ENCODE peak calls at places on chromosomes 1 and 21, in ten cellular contexts. One of them, this sample, is unnamed.

GRCh38 chr1:17258758-17259130 is 9.8 kb downstream of the PADI3 start:
- DNase-seq in NCI-H446 treated with DMSO at 0.1 percent for 48 hours: no peak
- DNase-seq in NK-92 treated with Interleukin-12 subunit alpha and Interleukin-12 subunit beta, amount 100 ng/mL, for 24 hours: no peak
- DNase-seq in body of pancreas: no peak
- DNase-seq in NCI-H1417: no peak
- DNase-seq in Caco-2: no peak
- DNase-seq in stimulated activated CD8-positive, alpha-beta memory T cell treated with anti-CD3 and anti-CD28 coated beads, Interleukin-2, amount 100 ng/mL, for 1 hour: no peak
- DNase-seq in SJSA1: no peak
- DNase-seq in stimulated activated CD4-positive, alpha-beta T cell treated with anti-CD3 and anti-CD28 coated beads, TNF-alpha, amount 100 ng/mL, for 4 hours: no peak
- DNase-seq in ACHN: no peak
- DNase-seq in this sample: no peak

GRCh38 chr21:33185852-33186251 is 43.9 kb upstream of the IFNAR2 start:
- DNase-seq in NCI-H446 treated with DMSO at 0.1 percent for 48 hours: no peak
- DNase-seq in NK-92 treated with Interleukin-12 subunit alpha and Interleukin-12 subunit beta, amount 100 ng/mL, for 24 hours: no peak
- DNase-seq in body of pancreas: no peak
- DNase-seq in NCI-H1417: no peak
- DNase-seq in Caco-2: no peak
- DNase-seq in stimulated activated CD8-positive, alpha-beta memory T cell treated with anti-CD3 and anti-CD28 coated beads, Interleukin-2, amount 100 ng/mL, for 1 hour: no peak
- DNase-seq in SJSA1: no peak
- DNase-seq in stimulated activated CD4-positive, alpha-beta T cell treated with anti-CD3 and anti-CD28 coated beads, TNF-alpha, amount 100 ng/mL, for 4 hours: no peak
- DNase-seq in ACHN: no peak
- DNase-seq in this sample: no peak

GRCh38 chr1:67831850-67832513 is 1.3 kb downstream of the GNG12 start:
- DNase-seq in NCI-H446 treated with DMSO at 0.1 percent for 48 hours: peak; percentile 44
- DNase-seq in NK-92 treated with Interleukin-12 subunit alpha and Interleukin-12 subunit beta, amount 100 ng/mL, for 24 hours: no peak
- DNase-seq in body of pancreas: peak; percentile 53
- DNase-seq in NCI-H1417: peak; percentile 17
- DNase-seq in Caco-2: peak; percentile 29
- DNase-seq in stimulated activated CD8-positive, alpha-beta memory T cell treated with anti-CD3 and anti-CD28 coated beads, Interleukin-2, amount 100 ng/mL, for 1 hour: no peak
- DNase-seq in SJSA1: peak; percentile 78
- DNase-seq in stimulated activated CD4-positive, alpha-beta T cell treated with anti-CD3 and anti-CD28 coated beads, TNF-alpha, amount 100 ng/mL, for 4 hours: no peak
- DNase-seq in ACHN: peak; percentile 70
- DNase-seq in this sample: peak; percentile 66

GRCh38 chr1:158007949-158008386 is 14.5 kb downstream of the KIRREL1 start:
- DNase-seq in NCI-H446 treated with DMSO at 0.1 percent for 48 hours: no peak
- DNase-seq in NK-92 treated with Interleukin-12 subunit alpha and Interleukin-12 subunit beta, amount 100 ng/mL, for 24 hours: no peak
- DNase-seq in body of pancreas: no peak
- DNase-seq in NCI-H1417: no peak
- DNase-seq in Caco-2: no peak
- DNase-seq in stimulated activated CD8-positive, alpha-beta memory T cell treated with anti-CD3 and anti-CD28 coated beads, Interleukin-2, amount 100 ng/mL, for 1 hour: no peak
- DNase-seq in SJSA1: no peak
- DNase-seq in stimulated activated CD4-positive, alpha-beta T cell treated with anti-CD3 and anti-CD28 coated beads, TNF-alpha, amount 100 ng/mL, for 4 hours: no peak
- DNase-seq in ACHN: no peak
- DNase-seq in this sample: no peak

GRCh38 chr1:247386695-247387094 is 29.3 kb upstream of the NLRP3 start:
- DNase-seq in NCI-H446 treated with DMSO at 0.1 percent for 48 hours: no peak
- DNase-seq in NK-92 treated with Interleukin-12 subunit alpha and Interleukin-12 subunit beta, amount 100 ng/mL, for 24 hours: no peak
- DNase-seq in body of pancreas: no peak
- DNase-seq in NCI-H1417: no peak
- DNase-seq in Caco-2: no peak
- DNase-seq in stimulated activated CD8-positive, alpha-beta memory T cell treated with anti-CD3 and anti-CD28 coated beads, Interleukin-2, amount 100 ng/mL, for 1 hour: no peak
- DNase-seq in SJSA1: no peak
- DNase-seq in stimulated activated CD4-positive, alpha-beta T cell treated with anti-CD3 and anti-CD28 coated beads, TNF-alpha, amount 100 ng/mL, for 4 hours: no peak
- DNase-seq in ACHN: no peak
- DNase-seq in this sample: no peak

GRCh38 chr21:36563301-36563926 is 83.5 kb upstream of the CLDN14 start:
- DNase-seq in NCI-H446 treated with DMSO at 0.1 percent for 48 hours: no peak
- DNase-seq in NK-92 treated with Interleukin-12 subunit alpha and Interleukin-12 subunit beta, amount 100 ng/mL, for 24 hours: no peak
- DNase-seq in body of pancreas: no peak
- DNase-seq in NCI-H1417: no peak
- DNase-seq in Caco-2: no peak
- DNase-seq in stimulated activated CD8-positive, alpha-beta memory T cell treated with anti-CD3 and anti-CD28 coated beads, Interleukin-2, amount 100 ng/mL, for 1 hour: no peak
- DNase-seq in SJSA1: no peak
- DNase-seq in stimulated activated CD4-positive, alpha-beta T cell treated with anti-CD3 and anti-CD28 coated beads, TNF-alpha, amount 100 ng/mL, for 4 hours: no peak
- DNase-seq in ACHN: no peak
- DNase-seq in this sample: no peak

GRCh38 chr1:110634455-110635281 is 28.5 kb upstream of the KCNA2 start:
- DNase-seq in NCI-H446 treated with DMSO at 0.1 percent for 48 hours: peak; percentile 93
- DNase-seq in NK-92 treated with Interleukin-12 subunit alpha and Interleukin-12 subunit beta, amount 100 ng/mL, for 24 hours: peak; percentile 31
- DNase-seq in body of pancreas: peak; percentile 83
- DNase-seq in NCI-H1417: no peak
- DNase-seq in Caco-2: no peak
- DNase-seq in stimulated activated CD8-positive, alpha-beta memory T cell treated with anti-CD3 and anti-CD28 coated beads, Interleukin-2, amount 100 ng/mL, for 1 hour: peak; percentile 33
- DNase-seq in SJSA1: no peak
- DNase-seq in stimulated activated CD4-positive, alpha-beta T cell treated with anti-CD3 and anti-CD28 coated beads, TNF-alpha, amount 100 ng/mL, for 4 hours: peak; percentile 36
- DNase-seq in ACHN: peak; percentile 22
- DNase-seq in this sample: peak; percentile 68

GRCh38 chr1:26696645-26697440 is 1.0 kb downstream of the ARID1A start:
- DNase-seq in NCI-H446 treated with DMSO at 0.1 percent for 48 hours: no peak
- DNase-seq in NK-92 treated with Interleukin-12 subunit alpha and Interleukin-12 subunit beta, amount 100 ng/mL, for 24 hours: peak; percentile 71
- DNase-seq in body of pancreas: peak; percentile 50
- DNase-seq in NCI-H1417: no peak
- DNase-seq in Caco-2: peak; percentile 52
- DNase-seq in stimulated activated CD8-positive, alpha-beta memory T cell treated with anti-CD3 and anti-CD28 coated beads, Interleukin-2, amount 100 ng/mL, for 1 hour: peak; percentile 54
- DNase-seq in SJSA1: no peak
- DNase-seq in stimulated activated CD4-positive, alpha-beta T cell treated with anti-CD3 and anti-CD28 coated beads, TNF-alpha, amount 100 ng/mL, for 4 hours: peak; percentile 64
- DNase-seq in ACHN: no peak
- DNase-seq in this sample: peak; percentile 26

GRCh38 chr1:41073971-41074370 is 52.4 kb upstream of the SLFNL1 start:
- DNase-seq in NCI-H446 treated with DMSO at 0.1 percent for 48 hours: no peak
- DNase-seq in NK-92 treated with Interleukin-12 subunit alpha and Interleukin-12 subunit beta, amount 100 ng/mL, for 24 hours: no peak
- DNase-seq in body of pancreas: no peak
- DNase-seq in NCI-H1417: no peak
- DNase-seq in Caco-2: no peak
- DNase-seq in stimulated activated CD8-positive, alpha-beta memory T cell treated with anti-CD3 and anti-CD28 coated beads, Interleukin-2, amount 100 ng/mL, for 1 hour: no peak
- DNase-seq in SJSA1: no peak
- DNase-seq in stimulated activated CD4-positive, alpha-beta T cell treated with anti-CD3 and anti-CD28 coated beads, TNF-alpha, amount 100 ng/mL, for 4 hours: no peak
- DNase-seq in ACHN: peak; percentile 26
- DNase-seq in this sample: no peak

GRCh38 chr1:154992721-154993571 is 440 bp upstream of the LENEP start:
- DNase-seq in NCI-H446 treated with DMSO at 0.1 percent for 48 hours: no peak
- DNase-seq in NK-92 treated with Interleukin-12 subunit alpha and Interleukin-12 subunit beta, amount 100 ng/mL, for 24 hours: no peak
- DNase-seq in body of pancreas: no peak
- DNase-seq in NCI-H1417: no peak
- DNase-seq in Caco-2: peak; percentile 30
- DNase-seq in stimulated activated CD8-positive, alpha-beta memory T cell treated with anti-CD3 and anti-CD28 coated beads, Interleukin-2, amount 100 ng/mL, for 1 hour: no peak
- DNase-seq in SJSA1: no peak
- DNase-seq in stimulated activated CD4-positive, alpha-beta T cell treated with anti-CD3 and anti-CD28 coated beads, TNF-alpha, amount 100 ng/mL, for 4 hours: no peak
- DNase-seq in ACHN: peak; percentile 57
- DNase-seq in this sample: peak; percentile 19

GRCh38 chr1:18396247-18396646 is 84.5 kb upstream of the KLHDC7A start:
- DNase-seq in NCI-H446 treated with DMSO at 0.1 percent for 48 hours: peak; percentile 32
- DNase-seq in NK-92 treated with Interleukin-12 subunit alpha and Interleukin-12 subunit beta, amount 100 ng/mL, for 24 hours: no peak
- DNase-seq in body of pancreas: no peak
- DNase-seq in NCI-H1417: no peak
- DNase-seq in Caco-2: no peak
- DNase-seq in stimulated activated CD8-positive, alpha-beta memory T cell treated with anti-CD3 and anti-CD28 coated beads, Interleukin-2, amount 100 ng/mL, for 1 hour: no peak
- DNase-seq in SJSA1: no peak
- DNase-seq in stimulated activated CD4-positive, alpha-beta T cell treated with anti-CD3 and anti-CD28 coated beads, TNF-alpha, amount 100 ng/mL, for 4 hours: no peak
- DNase-seq in ACHN: peak; percentile 24
- DNase-seq in this sample: no peak

GRCh38 chr21:17583898-17584297 is 28.8 kb downstream of the BTG3 start:
- DNase-seq in NCI-H446 treated with DMSO at 0.1 percent for 48 hours: no peak
- DNase-seq in NK-92 treated with Interleukin-12 subunit alpha and Interleukin-12 subunit beta, amount 100 ng/mL, for 24 hours: no peak
- DNase-seq in body of pancreas: no peak
- DNase-seq in NCI-H1417: no peak
- DNase-seq in Caco-2: no peak
- DNase-seq in stimulated activated CD8-positive, alpha-beta memory T cell treated with anti-CD3 and anti-CD28 coated beads, Interleukin-2, amount 100 ng/mL, for 1 hour: no peak
- DNase-seq in SJSA1: no peak
- DNase-seq in stimulated activated CD4-positive, alpha-beta T cell treated with anti-CD3 and anti-CD28 coated beads, TNF-alpha, amount 100 ng/mL, for 4 hours: no peak
- DNase-seq in ACHN: no peak
- DNase-seq in this sample: no peak

GRCh38 chr1:206445861-206446495 is 24.3 kb upstream of the IKBKE start:
- DNase-seq in NCI-H446 treated with DMSO at 0.1 percent for 48 hours: peak; percentile 93
- DNase-seq in NK-92 treated with Interleukin-12 subunit alpha and Interleukin-12 subunit beta, amount 100 ng/mL, for 24 hours: no peak
- DNase-seq in body of pancreas: no peak
- DNase-seq in NCI-H1417: no peak
- DNase-seq in Caco-2: no peak
- DNase-seq in stimulated activated CD8-positive, alpha-beta memory T cell treated with anti-CD3 and anti-CD28 coated beads, Interleukin-2, amount 100 ng/mL, for 1 hour: no peak
- DNase-seq in SJSA1: no peak
- DNase-seq in stimulated activated CD4-positive, alpha-beta T cell treated with anti-CD3 and anti-CD28 coated beads, TNF-alpha, amount 100 ng/mL, for 4 hours: no peak
- DNase-seq in ACHN: no peak
- DNase-seq in this sample: no peak

GRCh38 chr21:19810779-19811178 is 1187.4 kb upstream of the NCAM2 start:
- DNase-seq in NCI-H446 treated with DMSO at 0.1 percent for 48 hours: no peak
- DNase-seq in NK-92 treated with Interleukin-12 subunit alpha and Interleukin-12 subunit beta, amount 100 ng/mL, for 24 hours: no peak
- DNase-seq in body of pancreas: no peak
- DNase-seq in NCI-H1417: no peak
- DNase-seq in Caco-2: no peak
- DNase-seq in stimulated activated CD8-positive, alpha-beta memory T cell treated with anti-CD3 and anti-CD28 coated beads, Interleukin-2, amount 100 ng/mL, for 1 hour: no peak
- DNase-seq in SJSA1: no peak
- DNase-seq in stimulated activated CD4-positive, alpha-beta T cell treated with anti-CD3 and anti-CD28 coated beads, TNF-alpha, amount 100 ng/mL, for 4 hours: no peak
- DNase-seq in ACHN: no peak
- DNase-seq in this sample: no peak

GRCh38 chr1:50959303-50959912 is 659 bp downstream of the FAF1 start:
- DNase-seq in NCI-H446 treated with DMSO at 0.1 percent for 48 hours: no peak
- DNase-seq in NK-92 treated with Interleukin-12 subunit alpha and Interleukin-12 subunit beta, amount 100 ng/mL, for 24 hours: peak; percentile 41
- DNase-seq in body of pancreas: no peak
- DNase-seq in NCI-H1417: peak; percentile 44
- DNase-seq in Caco-2: peak; percentile 24
- DNase-seq in stimulated activated CD8-positive, alpha-beta memory T cell treated with anti-CD3 and anti-CD28 coated beads, Interleukin-2, amount 100 ng/mL, for 1 hour: no peak
- DNase-seq in SJSA1: peak; percentile 53
- DNase-seq in stimulated activated CD4-positive, alpha-beta T cell treated with anti-CD3 and anti-CD28 coated beads, TNF-alpha, amount 100 ng/mL, for 4 hours: no peak
- DNase-seq in ACHN: peak; percentile 54
- DNase-seq in this sample: peak; percentile 23

GRCh38 chr1:114107474-114108175 is 46.0 kb downstream of the SYT6 start:
- DNase-seq in NCI-H446 treated with DMSO at 0.1 percent for 48 hours: no peak
- DNase-seq in NK-92 treated with Interleukin-12 subunit alpha and Interleukin-12 subunit beta, amount 100 ng/mL, for 24 hours: no peak
- DNase-seq in body of pancreas: no peak
- DNase-seq in NCI-H1417: no peak
- DNase-seq in Caco-2: peak; percentile 65
- DNase-seq in stimulated activated CD8-positive, alpha-beta memory T cell treated with anti-CD3 and anti-CD28 coated beads, Interleukin-2, amount 100 ng/mL, for 1 hour: no peak
- DNase-seq in SJSA1: no peak
- DNase-seq in stimulated activated CD4-positive, alpha-beta T cell treated with anti-CD3 and anti-CD28 coated beads, TNF-alpha, amount 100 ng/mL, for 4 hours: no peak
- DNase-seq in ACHN: no peak
- DNase-seq in this sample: peak; percentile 82

GRCh38 chr1:1780598-1781525 is 2.6 kb upstream of the NADK start:
- DNase-seq in NCI-H446 treated with DMSO at 0.1 percent for 48 hours: no peak
- DNase-seq in NK-92 treated with Interleukin-12 subunit alpha and Interleukin-12 subunit beta, amount 100 ng/mL, for 24 hours: no peak
- DNase-seq in body of pancreas: no peak
- DNase-seq in NCI-H1417: no peak
- DNase-seq in Caco-2: no peak
- DNase-seq in stimulated activated CD8-positive, alpha-beta memory T cell treated with anti-CD3 and anti-CD28 coated beads, Interleukin-2, amount 100 ng/mL, for 1 hour: no peak
- DNase-seq in SJSA1: no peak
- DNase-seq in stimulated activated CD4-positive, alpha-beta T cell treated with anti-CD3 and anti-CD28 coated beads, TNF-alpha, amount 100 ng/mL, for 4 hours: no peak
- DNase-seq in ACHN: no peak
- DNase-seq in this sample: no peak

GRCh38 chr1:229380514-229381160 is 37.8 kb upstream of the CCSAP start:
- DNase-seq in NCI-H446 treated with DMSO at 0.1 percent for 48 hours: no peak
- DNase-seq in NK-92 treated with Interleukin-12 subunit alpha and Interleukin-12 subunit beta, amount 100 ng/mL, for 24 hours: no peak
- DNase-seq in body of pancreas: no peak
- DNase-seq in NCI-H1417: no peak
- DNase-seq in Caco-2: no peak
- DNase-seq in stimulated activated CD8-positive, alpha-beta memory T cell treated with anti-CD3 and anti-CD28 coated beads, Interleukin-2, amount 100 ng/mL, for 1 hour: no peak
- DNase-seq in SJSA1: no peak
- DNase-seq in stimulated activated CD4-positive, alpha-beta T cell treated with anti-CD3 and anti-CD28 coated beads, TNF-alpha, amount 100 ng/mL, for 4 hours: no peak
- DNase-seq in ACHN: no peak
- DNase-seq in this sample: peak; percentile 90

GRCh38 chr1:176692431-176692830 is 229.5 kb downstream of the PAPPA2 start:
- DNase-seq in NCI-H446 treated with DMSO at 0.1 percent for 48 hours: peak; percentile 80
- DNase-seq in NK-92 treated with Interleukin-12 subunit alpha and Interleukin-12 subunit beta, amount 100 ng/mL, for 24 hours: no peak
- DNase-seq in body of pancreas: no peak
- DNase-seq in NCI-H1417: peak; percentile 96
- DNase-seq in Caco-2: no peak
- DNase-seq in stimulated activated CD8-positive, alpha-beta memory T cell treated with anti-CD3 and anti-CD28 coated beads, Interleukin-2, amount 100 ng/mL, for 1 hour: no peak
- DNase-seq in SJSA1: no peak
- DNase-seq in stimulated activated CD4-positive, alpha-beta T cell treated with anti-CD3 and anti-CD28 coated beads, TNF-alpha, amount 100 ng/mL, for 4 hours: no peak
- DNase-seq in ACHN: no peak
- DNase-seq in this sample: no peak

GRCh38 chr1:67771152-67771551 is 62.1 kb downstream of the GNG12 start:
- DNase-seq in NCI-H446 treated with DMSO at 0.1 percent for 48 hours: no peak
- DNase-seq in NK-92 treated with Interleukin-12 subunit alpha and Interleukin-12 subunit beta, amount 100 ng/mL, for 24 hours: no peak
- DNase-seq in body of pancreas: peak; percentile 74
- DNase-seq in NCI-H1417: no peak
- DNase-seq in Caco-2: no peak
- DNase-seq in stimulated activated CD8-positive, alpha-beta memory T cell treated with anti-CD3 and anti-CD28 coated beads, Interleukin-2, amount 100 ng/mL, for 1 hour: no peak
- DNase-seq in SJSA1: no peak
- DNase-seq in stimulated activated CD4-positive, alpha-beta T cell treated with anti-CD3 and anti-CD28 coated beads, TNF-alpha, amount 100 ng/mL, for 4 hours: no peak
- DNase-seq in ACHN: peak; percentile 59
- DNase-seq in this sample: no peak

GRCh38 chr1:234845097-234845660 is 235.2 kb upstream of the IRF2BP2 start:
- DNase-seq in NCI-H446 treated with DMSO at 0.1 percent for 48 hours: no peak
- DNase-seq in NK-92 treated with Interleukin-12 subunit alpha and Interleukin-12 subunit beta, amount 100 ng/mL, for 24 hours: no peak
- DNase-seq in body of pancreas: peak; percentile 32
- DNase-seq in NCI-H1417: no peak
- DNase-seq in Caco-2: no peak
- DNase-seq in stimulated activated CD8-positive, alpha-beta memory T cell treated with anti-CD3 and anti-CD28 coated beads, Interleukin-2, amount 100 ng/mL, for 1 hour: no peak
- DNase-seq in SJSA1: no peak
- DNase-seq in stimulated activated CD4-positive, alpha-beta T cell treated with anti-CD3 and anti-CD28 coated beads, TNF-alpha, amount 100 ng/mL, for 4 hours: no peak
- DNase-seq in ACHN: no peak
- DNase-seq in this sample: no peak

GRCh38 chr1:212302745-212303383 is 17.7 kb downstream of the PPP2R5A start:
- DNase-seq in NCI-H446 treated with DMSO at 0.1 percent for 48 hours: no peak
- DNase-seq in NK-92 treated with Interleukin-12 subunit alpha and Interleukin-12 subunit beta, amount 100 ng/mL, for 24 hours: no peak
- DNase-seq in body of pancreas: no peak
- DNase-seq in NCI-H1417: no peak
- DNase-seq in Caco-2: no peak
- DNase-seq in stimulated activated CD8-positive, alpha-beta memory T cell treated with anti-CD3 and anti-CD28 coated beads, Interleukin-2, amount 100 ng/mL, for 1 hour: no peak
- DNase-seq in SJSA1: no peak
- DNase-seq in stimulated activated CD4-positive, alpha-beta T cell treated with anti-CD3 and anti-CD28 coated beads, TNF-alpha, amount 100 ng/mL, for 4 hours: no peak
- DNase-seq in ACHN: no peak
- DNase-seq in this sample: no peak

GRCh38 chr1:241716915-241717651 is 65.0 kb downstream of the WDR64 start:
- DNase-seq in NCI-H446 treated with DMSO at 0.1 percent for 48 hours: no peak
- DNase-seq in NK-92 treated with Interleukin-12 subunit alpha and Interleukin-12 subunit beta, amount 100 ng/mL, for 24 hours: no peak
- DNase-seq in body of pancreas: no peak
- DNase-seq in NCI-H1417: no peak
- DNase-seq in Caco-2: no peak
- DNase-seq in stimulated activated CD8-positive, alpha-beta memory T cell treated with anti-CD3 and anti-CD28 coated beads, Interleukin-2, amount 100 ng/mL, for 1 hour: no peak
- DNase-seq in SJSA1: no peak
- DNase-seq in stimulated activated CD4-positive, alpha-beta T cell treated with anti-CD3 and anti-CD28 coated beads, TNF-alpha, amount 100 ng/mL, for 4 hours: no peak
- DNase-seq in ACHN: no peak
- DNase-seq in this sample: no peak

GRCh38 chr1:71603044-71603776 is 522.4 kb upstream of the ZRANB2 start:
- DNase-seq in NCI-H446 treated with DMSO at 0.1 percent for 48 hours: no peak
- DNase-seq in NK-92 treated with Interleukin-12 subunit alpha and Interleukin-12 subunit beta, amount 100 ng/mL, for 24 hours: no peak
- DNase-seq in body of pancreas: no peak
- DNase-seq in NCI-H1417: no peak
- DNase-seq in Caco-2: no peak
- DNase-seq in stimulated activated CD8-positive, alpha-beta memory T cell treated with anti-CD3 and anti-CD28 coated beads, Interleukin-2, amount 100 ng/mL, for 1 hour: no peak
- DNase-seq in SJSA1: no peak
- DNase-seq in stimulated activated CD4-positive, alpha-beta T cell treated with anti-CD3 and anti-CD28 coated beads, TNF-alpha, amount 100 ng/mL, for 4 hours: no peak
- DNase-seq in ACHN: no peak
- DNase-seq in this sample: no peak

This sample was measured in NCI-H1092 treated with DMSO at 0.1 percent for 48 hours.